ENCODE peak calls at places on chromosomes 12 and 14, in eight cellular contexts. J is thoracic aorta, W is adrenal gland, M is gastrocnemius medialis, A is PC-9, L is neuronal stem cell, P is right atrium auricular region, T is left ventricle myocardium inferior. F is an unnamed sample.
A peak's percentile ranks its signal among the peaks of the same experiment; 100 is the strongest.

GRCh38 chr12:119938049-119938667 is 50.9 kb upstream of the BICDL1 start:
- DNase-seq in J (no peak), W (peak; percentile 67), M (no peak), A (no peak), L (peak; percentile 67), P (peak; percentile 61), T (peak; percentile 17), F (peak; percentile 68)

GRCh38 chr12:1046727-1047126 is 55.7 kb downstream of the ERC1 start:
- DNase-seq in J (no peak), W (no peak), M (no peak), A (no peak), L (no peak), P (no peak), T (no peak), F (no peak)

GRCh38 chr12:121089031-121089812 is 43.5 kb upstream of the P2RX7 start:
- DNase-seq in J (no peak), W (peak; percentile 43), M (no peak), A (no peak), L (no peak), P (no peak), T (no peak), F (no peak)

GRCh38 chr14:94387051-94388026 is 1.1 kb downstream of the SERPINA1 start:
- DNase-seq in J (no peak), W (no peak), M (no peak), A (no peak), L (no peak), P (no peak), T (no peak), F (no peak)

GRCh38 chr12:5516371-5516770 is 84.5 kb downstream of the NTF3 start:
- DNase-seq in J (no peak), W (no peak), M (no peak), A (no peak), L (no peak), P (no peak), T (no peak), F (no peak)

GRCh38 chr12:82682326-82682725 is 4.4 kb upstream of the TMTC2 start:
- DNase-seq in J (no peak), W (no peak), M (no peak), A (no peak), L (no peak), P (no peak), T (no peak), F (no peak)

GRCh38 chr12:10088955-10089354 is 9.8 kb downstream of the CLEC1A start:
- DNase-seq in J (no peak), W (no peak), M (no peak), A (no peak), L (no peak), P (no peak), T (no peak), F (no peak)

GRCh38 chr14:69495341-69495921 is 10.9 kb downstream of the PLEKHD1 start:
- DNase-seq in J (no peak), W (no peak), M (no peak), A (no peak), L (no peak), P (no peak), T (no peak), F (no peak)

GRCh38 chr14:64971890-64972785 is at the start of gene RAB15:
- DNase-seq in J (no peak), W (no peak), M (no peak), A (no peak), L (no peak), P (no peak), T (peak; percentile 39), F (peak; percentile 29)

GRCh38 chr12:124347805-124348658 is 53.1 kb downstream of the RFLNA start:
- DNase-seq in J (no peak), W (no peak), M (no peak), A (no peak), L (no peak), P (no peak), T (no peak), F (no peak)

GRCh38 chr14:61539631-61540030 is 155.7 kb upstream of the HIF1A start:
- DNase-seq in J (no peak), W (no peak), M (no peak), A (peak; percentile 19), L (no peak), P (no peak), T (no peak), F (no peak)

GRCh38 chr14:74324945-74325361 is 22.2 kb upstream of the ABCD4 start:
- DNase-seq in J (no peak), W (no peak), M (no peak), A (no peak), L (peak; percentile 38), P (no peak), T (no peak), F (no peak)

GRCh38 chr12:123900898-123901376 is 71.7 kb downstream of the CCDC92 start:
- DNase-seq in J (no peak), W (no peak), M (no peak), A (no peak), L (no peak), P (no peak), T (no peak), F (no peak)

GRCh38 chr12:79252358-79253075 is 387.9 kb downstream of the SYT1 start:
- DNase-seq in J (no peak), W (no peak), M (no peak), A (no peak), L (no peak), P (no peak), T (no peak), F (no peak)

GRCh38 chr14:104694991-104695659 is 5.7 kb downstream of the INF2 start:
- DNase-seq in J (no peak), W (no peak), M (no peak), A (no peak), L (no peak), P (no peak), T (peak; percentile 53), F (no peak)

DNA sequence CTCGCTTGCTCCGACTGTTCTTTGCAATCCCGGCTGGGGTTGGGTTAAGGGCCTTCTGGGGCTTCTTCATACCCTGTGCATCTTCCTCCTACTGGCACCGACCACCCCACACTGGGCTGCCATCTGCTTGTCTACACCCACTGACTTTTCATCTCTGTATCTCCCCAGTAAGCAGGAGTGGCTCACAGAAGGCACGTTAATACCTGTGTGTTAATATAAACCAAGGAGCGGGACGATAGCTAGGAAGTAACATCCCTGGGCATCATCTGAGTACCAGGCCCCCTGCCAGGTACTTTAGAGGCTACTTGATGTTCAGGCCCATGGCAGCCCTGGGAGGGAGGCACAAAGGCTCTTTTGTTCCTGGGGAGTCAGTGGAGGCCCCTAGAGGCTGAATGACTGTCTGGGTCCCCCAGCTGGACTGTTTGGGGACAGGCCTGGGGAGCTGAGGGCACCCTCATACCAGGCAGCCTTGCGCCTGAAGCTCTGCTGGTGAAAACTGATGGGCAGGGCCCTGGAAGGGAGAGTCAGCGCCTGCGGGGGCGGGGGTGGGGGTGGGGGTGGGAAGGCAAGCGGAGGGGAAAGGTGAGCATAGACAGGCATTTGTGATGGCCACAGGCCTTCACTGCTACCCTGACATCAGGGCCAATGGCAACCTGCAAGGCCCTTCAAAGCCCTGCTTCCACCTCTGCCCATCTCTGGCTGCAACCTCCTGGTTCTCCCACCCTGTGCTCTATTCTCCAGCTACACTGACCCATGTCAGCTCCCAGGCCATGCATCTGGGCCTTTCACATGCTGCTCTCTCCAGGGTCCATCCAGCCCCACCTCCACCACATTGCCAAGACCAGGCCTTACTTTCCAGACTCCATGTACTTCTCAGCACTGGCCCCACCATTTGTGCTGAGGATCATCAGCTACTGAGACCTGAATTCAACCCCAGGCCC is 34.2 kb upstream of the DEGS2 start:
- DNase-seq in J (no peak), W (no peak), M (no peak), A (no peak), L (peak; percentile 17), P (no peak), T (no peak), F (no peak)
- H3K27ac ChIP-seq in J (peak overlapping the region; percentile 85), W (no peak overlapping the region), M (peak overlapping the region; percentile 82), A (no peak overlapping the region), L (no peak overlapping the region), P (peak overlapping the region; percentile 90), T (peak overlapping the region; percentile 96), F (peak overlapping the region; percentile 91)

GRCh38 chr12:71591601-71592000 is 72.0 kb downstream of the ZFC3H1 start:
- DNase-seq in J (no peak), W (no peak), M (no peak), A (no peak), L (no peak), P (no peak), T (no peak), F (no peak)
- H3K4me3 ChIP-seq in J (no peak overlapping the region), W (no peak overlapping the region), M (no peak overlapping the region), A (no peak overlapping the region), L (no peak overlapping the region), P (no peak overlapping the region), T (no peak overlapping the region), F (no peak overlapping the region)

DNA sequence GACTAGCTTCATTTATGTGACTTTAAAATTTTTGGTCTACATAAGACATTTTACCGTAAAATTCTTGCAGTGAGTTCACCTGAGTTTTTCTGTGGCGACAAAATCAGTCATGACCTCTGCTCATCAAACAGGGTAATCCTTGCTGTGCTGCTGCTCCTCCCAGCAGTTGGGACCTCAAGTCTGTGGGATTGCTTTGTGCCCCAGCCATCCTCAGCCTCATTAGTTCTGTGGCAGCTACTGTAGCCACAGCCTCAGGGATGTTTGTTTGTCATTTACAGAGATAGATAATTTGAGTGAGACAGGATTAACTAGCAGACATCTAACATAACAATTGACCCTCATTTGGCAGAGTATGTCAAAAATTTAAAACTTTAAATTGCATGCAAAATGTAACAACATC is 357.0 kb downstream of the PCNX1 start:
- DNase-seq in J (no peak), W (no peak), M (no peak), A (no peak), L (no peak), P (no peak), T (no peak), F (no peak)
- H3K27ac ChIP-seq in J (no peak overlapping the region), W (no peak overlapping the region), M (no peak overlapping the region), A (no peak overlapping the region), L (no peak overlapping the region), P (no peak overlapping the region), T (no peak overlapping the region), F (no peak overlapping the region)

GRCh38 chr12:67444542-67444941 is 175.4 kb downstream of the CAND1 start:
- DNase-seq in J (no peak), W (no peak), M (no peak), A (no peak), L (no peak), P (no peak), T (no peak), F (no peak)

GRCh38 chr12:67446716-67447115 is 177.6 kb downstream of the CAND1 start:
- DNase-seq in J (no peak), W (no peak), M (no peak), A (no peak), L (no peak), P (no peak), T (no peak), F (no peak)

GRCh38 chr12:67449591-67450052 is 180.5 kb downstream of the CAND1 start:
- DNase-seq in J (no peak), W (no peak), M (no peak), A (no peak), L (no peak), P (no peak), T (no peak), F (no peak)

GRCh38 chr12:67451206-67451605 is 182.0 kb downstream of the CAND1 start:
- DNase-seq in J (no peak), W (no peak), M (no peak), A (no peak), L (no peak), P (no peak), T (no peak), F (no peak)

DNA sequence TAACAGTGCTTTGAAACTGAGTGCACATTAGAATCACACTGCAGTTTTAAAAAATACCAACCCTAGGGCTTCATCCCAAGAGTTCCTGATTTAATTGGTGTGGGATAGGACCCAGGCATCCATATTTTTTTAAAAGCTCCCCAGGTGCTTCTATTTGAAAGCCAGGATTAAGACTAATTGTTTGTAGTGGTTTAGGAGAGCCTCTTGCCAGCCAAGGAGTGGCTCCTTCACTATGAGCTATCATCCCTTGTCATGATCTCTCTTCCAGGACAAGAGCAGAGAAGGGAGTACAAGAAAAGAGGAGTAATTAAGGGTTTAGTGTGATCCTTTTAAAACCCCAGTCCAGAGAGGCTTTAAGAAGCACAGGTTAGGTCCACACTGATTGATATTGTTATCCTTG is 178.0 kb downstream of the CAND1 start:
- DNase-seq in J (no peak), W (no peak), M (no peak), A (no peak), L (no peak), P (no peak), T (no peak), F (no peak)
- H3K4me3 ChIP-seq in J (no peak overlapping the region), W (no peak overlapping the region), M (no peak overlapping the region), A (no peak overlapping the region), L (no peak overlapping the region), P (no peak overlapping the region), T (no peak overlapping the region), F (no peak overlapping the region)